ENCODE peak calls at places on chromosome 18, in eight cellular contexts. P is NB4; L is stimulated activated naive CD4-positive, alpha-beta T cell; B is A172; Z is activated CD4-positive, alpha-beta memory T cell treated with anti-CD3 and anti-CD28 coated beads for 36 hours; Q is right cardiac atrium; S is GM12865; W is caudate nucleus. I is an unnamed sample.

GRCh38 chr18:47260138-47260923 is 8.9 kb upstream of the SKOR2 start:
- DNase-seq in P (peak; percentile 48), L (no peak), B (no peak), Z (peak; percentile 58), Q (peak; percentile 75), S (peak; percentile 14), W (no peak), I (no peak)

GRCh38 chr18:58087928-58088722 is 44.1 kb downstream of the NEDD4L start:
- DNase-seq in P (peak; percentile 39), L (no peak), B (peak; percentile 12), Z (peak; percentile 16), Q (no peak), S (no peak), W (no peak), I (no peak)

GRCh38 chr18:35775887-35776286 is 194.3 kb downstream of the GALNT1 start:
- DNase-seq in P (peak; percentile 27), L (no peak), B (no peak), Z (no peak), Q (no peak), S (peak; percentile 14), W (no peak), I (no peak)

GRCh38 chr18:68164909-68165308 is 550.0 kb downstream of the TMX3 start:
- DNase-seq in P (no peak), L (no peak), B (no peak), Z (no peak), Q (no peak), S (no peak), W (no peak), I (no peak)

GRCh38 chr18:32847719-32848118 is 74.9 kb upstream of the KLHL14 start:
- DNase-seq in P (no peak), L (no peak), B (no peak), Z (no peak), Q (no peak), S (no peak), W (no peak), I (no peak)

GRCh38 chr18:78713064-78713463 is 266.6 kb upstream of the SALL3 start:
- DNase-seq in P (peak; percentile 14), L (no peak), B (no peak), Z (no peak), Q (no peak), S (no peak), W (no peak), I (no peak)

GRCh38 chr18:49638891-49639557 is 77.2 kb downstream of the LIPG start:
- DNase-seq in P (no peak), L (no peak), B (no peak), Z (no peak), Q (no peak), S (no peak), W (no peak), I (no peak)

GRCh38 chr18:54228364-54228763 is 3.9 kb upstream of the MBD2 start:
- DNase-seq in P (no peak), L (no peak), B (no peak), Z (no peak), Q (no peak), S (no peak), W (no peak), I (no peak)

GRCh38 chr18:70659026-70659726 is 370.3 kb downstream of the SOCS6 start:
- DNase-seq in P (no peak), L (peak; percentile 69), B (no peak), Z (peak; percentile 47), Q (peak; percentile 45), S (no peak), W (no peak), I (no peak)

GRCh38 chr18:35407871-35408481 is 30.8 kb upstream of the ZNF396 start:
- DNase-seq in P (peak; percentile 74), L (peak; percentile 12), B (peak; percentile 85), Z (peak; percentile 27), Q (no peak), S (peak; percentile 72), W (no peak), I (peak; percentile 29)

GRCh38 chr18:73479472-73479871 is 611.7 kb upstream of the NETO1 start:
- DNase-seq in P (no peak), L (no peak), B (peak; percentile 0), Z (no peak), Q (no peak), S (no peak), W (no peak), I (no peak)

I was measured in GM18507.